ENCODE peak calls at places on chromosomes 6 and 20, in seven cellular contexts. One of them, this sample, is unnamed.

GRCh38 chr6:134585529-134585873 is 267.6 kb upstream of the SGK1 start:
- DNase-seq in ovary: no peak
- DNase-seq in GM13977: no peak
- DNase-seq in lung: no peak
- DNase-seq in thyroid gland: no peak
- DNase-seq in psoas muscle: no peak
- DNase-seq in Calu3: no peak
- DNase-seq in this sample: no peak

GRCh38 chr6:10411131-10411914 is 3.6 kb downstream of the TFAP2A start:
- DNase-seq in ovary: no peak
- DNase-seq in GM13977: no peak
- DNase-seq in lung: no peak
- DNase-seq in thyroid gland: no peak
- DNase-seq in psoas muscle: no peak
- DNase-seq in Calu3: no peak
- DNase-seq in this sample: no peak

GRCh38 chr6:153085239-153085638 is 45.8 kb downstream of the RGS17 start:
- DNase-seq in ovary: no peak
- DNase-seq in GM13977: no peak
- DNase-seq in lung: no peak
- DNase-seq in thyroid gland: no peak
- DNase-seq in psoas muscle: no peak
- DNase-seq in Calu3: no peak
- DNase-seq in this sample: no peak

GRCh38 chr6:74415056-74415455 is 719.1 kb downstream of the CD109 start:
- DNase-seq in ovary: no peak
- DNase-seq in GM13977: no peak
- DNase-seq in lung: no peak
- DNase-seq in thyroid gland: no peak
- DNase-seq in psoas muscle: no peak
- DNase-seq in Calu3: no peak
- DNase-seq in this sample: no peak

GRCh38 chr20:21520702-21521595 is 7.1 kb upstream of the NKX2-2 start:
- DNase-seq in ovary: no peak
- DNase-seq in GM13977: peak; percentile 37
- DNase-seq in lung: no peak
- DNase-seq in thyroid gland: no peak
- DNase-seq in psoas muscle: no peak
- DNase-seq in Calu3: no peak
- DNase-seq in this sample: no peak

GRCh38 chr6:41734666-41735426 is 562 bp downstream of the TFEB start:
- DNase-seq in ovary: peak; percentile 80
- DNase-seq in GM13977: peak; percentile 91
- DNase-seq in lung: peak; percentile 80
- DNase-seq in thyroid gland: peak; percentile 84
- DNase-seq in psoas muscle: peak; percentile 84
- DNase-seq in Calu3: peak; percentile 71
- DNase-seq in this sample: peak; percentile 76

GRCh38 chr20:62066983-62067433 is 1.3 kb upstream of the TAF4 start:
- DNase-seq in ovary: peak; percentile 58
- DNase-seq in GM13977: peak; percentile 77
- DNase-seq in lung: no peak
- DNase-seq in thyroid gland: no peak
- DNase-seq in psoas muscle: no peak
- DNase-seq in Calu3: no peak
- DNase-seq in this sample: no peak

GRCh38 chr6:29965873-29966601 is 23.7 kb downstream of the HLA-A start:
- DNase-seq in ovary: peak; percentile 63
- DNase-seq in GM13977: no peak
- DNase-seq in lung: peak; percentile 93
- DNase-seq in thyroid gland: peak; percentile 95
- DNase-seq in psoas muscle: peak; percentile 86
- DNase-seq in Calu3: peak; percentile 88
- DNase-seq in this sample: peak; percentile 88

GRCh38 chr6:16543491-16543890 is 217.8 kb downstream of the ATXN1 start:
- DNase-seq in ovary: no peak
- DNase-seq in GM13977: no peak
- DNase-seq in lung: no peak
- DNase-seq in thyroid gland: no peak
- DNase-seq in psoas muscle: no peak
- DNase-seq in Calu3: no peak
- DNase-seq in this sample: no peak

GRCh38 chr20:31593221-31594001 is 11.7 kb upstream of the ID1 start:
- DNase-seq in ovary: no peak
- DNase-seq in GM13977: no peak
- DNase-seq in lung: peak; percentile 63
- DNase-seq in thyroid gland: peak; percentile 49
- DNase-seq in psoas muscle: no peak
- DNase-seq in Calu3: peak; percentile 100
- DNase-seq in this sample: peak; percentile 99

GRCh38 chr6:109393882-109394281 is 11.6 kb upstream of the CD164 start:
- DNase-seq in ovary: no peak
- DNase-seq in GM13977: no peak
- DNase-seq in lung: no peak
- DNase-seq in thyroid gland: no peak
- DNase-seq in psoas muscle: no peak
- DNase-seq in Calu3: peak; percentile 7
- DNase-seq in this sample: peak; percentile 74

GRCh38 chr6:144467153-144467762 is 182.1 kb downstream of the UTRN start:
- DNase-seq in ovary: no peak
- DNase-seq in GM13977: no peak
- DNase-seq in lung: no peak
- DNase-seq in thyroid gland: peak; percentile 84
- DNase-seq in psoas muscle: no peak
- DNase-seq in Calu3: no peak
- DNase-seq in this sample: no peak

DNA sequence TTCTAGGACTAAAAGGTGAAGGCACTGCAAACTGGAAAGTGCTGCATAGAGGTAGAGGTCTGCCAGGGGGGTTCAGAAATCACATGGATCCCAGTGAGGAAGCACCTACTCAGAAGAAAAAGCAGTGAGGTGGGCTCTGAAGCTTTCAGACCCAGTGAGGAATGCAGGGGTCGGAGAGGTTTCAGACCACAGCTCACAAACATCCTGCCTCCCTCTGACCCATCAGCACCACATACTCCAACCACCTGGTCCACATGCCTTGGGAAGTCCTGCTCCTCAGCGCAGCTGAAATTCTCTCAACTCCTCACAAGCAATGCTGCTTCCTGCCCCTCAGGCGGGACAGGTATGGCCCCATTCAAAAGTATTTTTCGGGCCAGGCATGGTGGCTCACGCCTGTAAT is 20.2 kb downstream of the MRPL14 start:
- DNase-seq in ovary: no peak
- DNase-seq in GM13977: no peak
- DNase-seq in lung: no peak
- DNase-seq in thyroid gland: no peak
- DNase-seq in psoas muscle: no peak
- DNase-seq in Calu3: no peak
- DNase-seq in this sample: no peak
- TF ChIP-seq CTCF in ovary: no peak
- TF ChIP-seq CTCF in GM13977: no peak
- TF ChIP-seq CTCF in lung: no peak
- TF ChIP-seq CTCF in thyroid gland: no peak
- TF ChIP-seq CTCF in psoas muscle: no peak
- TF ChIP-seq CTCF in Calu3: no peak
- TF ChIP-seq CTCF in this sample: no peak

GRCh38 chr20:23178806-23179205 is 92.7 kb upstream of the CD93 start:
- DNase-seq in ovary: no peak
- DNase-seq in GM13977: no peak
- DNase-seq in lung: no peak
- DNase-seq in thyroid gland: no peak
- DNase-seq in psoas muscle: no peak
- DNase-seq in Calu3: no peak
- DNase-seq in this sample: no peak
- TF ChIP-seq CTCF in ovary: no peak
- TF ChIP-seq CTCF in GM13977: no peak
- TF ChIP-seq CTCF in lung: no peak
- TF ChIP-seq CTCF in thyroid gland: no peak
- TF ChIP-seq CTCF in psoas muscle: peak; percentile 77
- TF ChIP-seq CTCF in Calu3: no peak
- TF ChIP-seq CTCF in this sample: no peak

DNA sequence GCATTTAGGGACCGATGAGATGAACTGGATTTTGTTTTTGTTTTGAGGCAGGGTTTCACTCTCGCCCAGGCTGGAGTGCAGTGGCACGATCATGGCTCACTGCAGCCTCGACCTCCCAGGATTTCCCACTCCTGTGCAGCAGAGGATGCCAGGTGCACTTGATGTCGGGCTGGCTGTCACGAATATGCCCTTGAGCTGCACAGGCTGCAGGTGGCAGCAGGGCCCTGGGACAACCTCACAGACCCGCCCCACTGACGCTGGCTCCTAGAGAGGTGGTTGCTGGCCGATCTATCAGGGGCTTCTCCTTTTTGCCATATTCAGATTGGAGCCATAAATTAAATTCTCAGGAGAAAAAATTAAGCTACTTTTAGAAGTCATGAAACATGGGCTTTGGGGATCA is 32.2 kb downstream of the NQO2 start:
- DNase-seq in ovary: no peak
- DNase-seq in GM13977: no peak
- DNase-seq in lung: no peak
- DNase-seq in thyroid gland: peak; percentile 61
- DNase-seq in psoas muscle: no peak
- DNase-seq in Calu3: peak; percentile 38
- DNase-seq in this sample: no peak
- TF ChIP-seq CTCF in ovary: no peak
- TF ChIP-seq CTCF in GM13977: no peak
- TF ChIP-seq CTCF in lung: no peak
- TF ChIP-seq CTCF in thyroid gland: no peak
- TF ChIP-seq CTCF in psoas muscle: no peak
- TF ChIP-seq CTCF in Calu3: no peak
- TF ChIP-seq CTCF in this sample: no peak

DNA sequence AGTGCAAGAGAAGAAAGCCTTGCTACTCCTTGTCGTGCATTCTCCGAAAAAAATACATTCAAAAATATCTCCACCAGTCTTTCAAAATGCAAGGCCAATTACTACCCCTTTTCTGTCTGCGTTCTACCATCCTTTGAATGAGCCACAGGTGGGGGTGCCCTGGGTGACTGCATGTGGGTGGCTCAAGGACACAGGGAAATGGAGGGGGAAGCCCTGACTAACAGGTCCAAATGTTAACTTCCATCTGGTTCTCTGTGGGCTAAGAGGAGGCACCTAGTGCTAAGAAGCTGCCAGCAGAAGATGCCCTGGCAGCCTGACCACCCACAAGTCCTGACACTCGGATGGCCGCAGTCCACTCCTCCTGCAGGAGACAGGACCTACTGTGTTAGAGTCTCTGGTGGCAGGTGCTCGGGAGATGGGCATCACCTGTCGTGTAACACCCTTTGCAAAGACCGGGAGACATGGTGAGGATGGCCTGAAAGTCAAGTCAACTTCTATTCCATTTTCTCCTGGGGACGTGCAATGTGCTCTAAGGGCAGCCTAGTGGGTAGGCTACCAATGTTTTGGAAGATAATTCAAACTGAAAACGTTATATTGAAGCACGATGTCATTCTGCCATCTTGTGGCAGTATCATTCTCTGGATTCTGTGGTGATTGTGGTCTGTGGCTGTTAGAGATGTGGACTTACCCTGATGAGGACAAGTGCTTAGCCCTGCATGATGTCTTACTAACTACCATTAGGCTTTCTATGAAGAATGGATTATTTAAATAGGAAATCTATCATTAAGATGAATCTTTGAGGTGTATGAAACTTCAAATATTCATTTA is 27.4 kb upstream of the IGF2R start:
- DNase-seq in ovary: no peak
- DNase-seq in GM13977: peak; percentile 45
- DNase-seq in lung: no peak
- DNase-seq in thyroid gland: no peak
- DNase-seq in psoas muscle: no peak
- DNase-seq in Calu3: peak; percentile 24
- DNase-seq in this sample: peak; percentile 58
- TF ChIP-seq CTCF in ovary: no peak
- TF ChIP-seq CTCF in GM13977: peak; percentile 57
- TF ChIP-seq CTCF in lung: peak; percentile 23
- TF ChIP-seq CTCF in thyroid gland: peak; percentile 73
- TF ChIP-seq CTCF in psoas muscle: peak; percentile 59
- TF ChIP-seq CTCF in Calu3: no peak
- TF ChIP-seq CTCF in this sample: peak; percentile 51

GRCh38 chr6:169986171-169986847 is 234.9 kb downstream of the ERMARD start:
- DNase-seq in ovary: no peak
- DNase-seq in GM13977: no peak
- DNase-seq in lung: no peak
- DNase-seq in thyroid gland: no peak
- DNase-seq in psoas muscle: no peak
- DNase-seq in Calu3: no peak
- DNase-seq in this sample: no peak

GRCh38 chr6:169983651-169984050 is 232.2 kb downstream of the ERMARD start:
- DNase-seq in ovary: no peak
- DNase-seq in GM13977: no peak
- DNase-seq in lung: no peak
- DNase-seq in thyroid gland: no peak
- DNase-seq in psoas muscle: no peak
- DNase-seq in Calu3: no peak
- DNase-seq in this sample: no peak

GRCh38 chr6:169982461-169983386 is 231.3 kb downstream of the ERMARD start:
- DNase-seq in ovary: no peak
- DNase-seq in GM13977: no peak
- DNase-seq in lung: no peak
- DNase-seq in thyroid gland: no peak
- DNase-seq in psoas muscle: no peak
- DNase-seq in Calu3: no peak
- DNase-seq in this sample: no peak

GRCh38 chr6:169985121-169986015 is 233.9 kb downstream of the ERMARD start:
- DNase-seq in ovary: no peak
- DNase-seq in GM13977: no peak
- DNase-seq in lung: no peak
- DNase-seq in thyroid gland: peak; percentile 76
- DNase-seq in psoas muscle: no peak
- DNase-seq in Calu3: no peak
- DNase-seq in this sample: no peak

GRCh38 chr6:169984181-169985120 is 233.0 kb downstream of the ERMARD start:
- DNase-seq in ovary: no peak
- DNase-seq in GM13977: no peak
- DNase-seq in lung: peak; percentile 66
- DNase-seq in thyroid gland: peak; percentile 83
- DNase-seq in psoas muscle: no peak
- DNase-seq in Calu3: no peak
- DNase-seq in this sample: no peak
- TF ChIP-seq CTCF in ovary: no peak
- TF ChIP-seq CTCF in GM13977: no peak
- TF ChIP-seq CTCF in lung: no peak
- TF ChIP-seq CTCF in thyroid gland: no peak
- TF ChIP-seq CTCF in psoas muscle: no peak
- TF ChIP-seq CTCF in Calu3: no peak
- TF ChIP-seq CTCF in this sample: no peak

DNA sequence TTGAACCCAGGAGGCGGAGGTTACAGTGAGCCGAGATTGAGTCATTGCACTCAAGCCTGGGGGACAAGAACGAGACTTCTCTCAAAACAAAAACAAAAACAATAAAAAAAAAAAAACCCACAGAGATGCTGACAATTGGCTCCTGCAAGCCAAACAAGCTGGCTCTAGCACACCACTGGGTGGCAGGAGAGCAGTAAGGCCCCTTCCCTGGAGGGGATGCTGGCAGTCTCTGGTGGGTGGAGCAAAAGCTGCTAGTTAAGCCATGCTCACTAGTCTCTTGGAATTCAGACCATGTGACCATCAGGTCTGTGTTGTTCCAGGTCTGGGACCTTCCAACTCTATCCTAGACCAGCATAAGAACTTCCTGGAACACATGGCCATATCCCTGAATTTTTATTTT is 18.9 kb upstream of the DSN1 start:
- DNase-seq in ovary: no peak
- DNase-seq in GM13977: peak; percentile 68
- DNase-seq in lung: no peak
- DNase-seq in thyroid gland: peak; percentile 96
- DNase-seq in psoas muscle: no peak
- DNase-seq in Calu3: peak; percentile 72
- DNase-seq in this sample: peak; percentile 36
- TF ChIP-seq CTCF in ovary: no peak
- TF ChIP-seq CTCF in GM13977: peak; percentile 40
- TF ChIP-seq CTCF in lung: no peak
- TF ChIP-seq CTCF in thyroid gland: peak; percentile 83
- TF ChIP-seq CTCF in psoas muscle: peak; percentile 21
- TF ChIP-seq CTCF in Calu3: no peak
- TF ChIP-seq CTCF in this sample: peak; percentile 20